ENCODE peak calls at places on chromosomes 13 and 19, in four cellular contexts. H, I, W and U are unnamed samples.

GRCh38 chr13:25422153-25422552 is 50.4 kb downstream of the ATP8A2 start:
- DNase-seq in H (no peak), I (no peak), W (no peak), U (no peak)

GRCh38 chr13:111902726-111903125 is 164.2 kb upstream of the SOX1 start:
- DNase-seq in H (no peak), I (no peak), W (no peak), U (no peak)

GRCh38 chr19:10568444-10568825 is 344 bp downstream of the CDKN2D start:
- DNase-seq in H (no peak), I (no peak), W (no peak), U (no peak)

GRCh38 chr13:111945086-111945485 is 121.9 kb upstream of the SOX1 start:
- DNase-seq in H (no peak), I (no peak), W (no peak), U (no peak)

GRCh38 chr19:46718157-46718933 is 1.4 kb upstream of the PRKD2 start:
- DNase-seq in H (no peak), I (no peak), W (peak), U (peak)

GRCh38 chr19:8513687-8514504 is at the start of gene ZNF414:
- DNase-seq in H (peak), I (peak), W (peak), U (peak)

GRCh38 chr13:98033277-98034247 is 80.1 kb downstream of the IPO5 start:
- DNase-seq in H (no peak), I (peak), W (peak), U (no peak)

GRCh38 chr13:46388846-46389245 is 1.8 kb upstream of the RUBCNL start:
- DNase-seq in H (no peak), I (no peak), W (no peak), U (no peak)

GRCh38 chr19:17323973-17324327 is 10.7 kb downstream of the ANO8 start:
- DNase-seq in H (no peak), I (no peak), W (no peak), U (no peak)

GRCh38 chr13:19155321-19155861 is 26.2 kb downstream of the TUBA3C start:
- DNase-seq in H (no peak), I (peak), W (peak), U (no peak)

GRCh38 chr19:48213959-48214358 is 41.8 kb downstream of the CARD8 start:
- DNase-seq in H (no peak), I (no peak), W (no peak), U (no peak)

GRCh38 chr19:57812201-57812600 is 2.5 kb downstream of the ZNF552 start:
- DNase-seq in H (no peak), I (no peak), W (no peak), U (no peak)